ENCODE peak calls at places on chromosomes 4 and X, in six cellular contexts. One of them, this sample, is unnamed.

GRCh38 chrX:53316860-53317237 is 35.5 kb upstream of the IQSEC2 start:
- DNase-seq in NCI-H2107: no peak
- DNase-seq in activated CD4-positive, alpha-beta T cell treated with anti-CD3 and anti-CD28 coated beads for 1 hour: no peak
- DNase-seq in KBM-7: no peak
- DNase-seq in non-pigmented ciliary epithelial cell: no peak
- DNase-seq in A549: no peak
- DNase-seq in this sample: no peak

GRCh38 chrX:20507901-20508620 is 241.4 kb upstream of the RPS6KA3 start:
- DNase-seq in A549: no peak
- DNase-seq in NCI-H2107: no peak
- DNase-seq in KBM-7: no peak
- DNase-seq in non-pigmented ciliary epithelial cell: no peak
- DNase-seq in activated CD4-positive, alpha-beta T cell treated with anti-CD3 and anti-CD28 coated beads for 1 hour: no peak
- DNase-seq in this sample: no peak

GRCh38 chrX:7215842-7216241 is 67.9 kb upstream of the PUDP start:
- DNase-seq in NCI-H2107: no peak
- DNase-seq in non-pigmented ciliary epithelial cell: no peak
- DNase-seq in A549: no peak
- DNase-seq in activated CD4-positive, alpha-beta T cell treated with anti-CD3 and anti-CD28 coated beads for 1 hour: no peak
- DNase-seq in KBM-7: no peak
- DNase-seq in this sample: no peak

GRCh38 chrX:76796311-76796710 is 368.8 kb downstream of the MAGEE1 start:
- DNase-seq in NCI-H2107: no peak
- DNase-seq in activated CD4-positive, alpha-beta T cell treated with anti-CD3 and anti-CD28 coated beads for 1 hour: no peak
- DNase-seq in A549: no peak
- DNase-seq in non-pigmented ciliary epithelial cell: no peak
- DNase-seq in KBM-7: no peak
- DNase-seq in this sample: no peak

GRCh38 chr4:7880681-7881080 is 59.0 kb downstream of the AFAP1 start:
- DNase-seq in A549: no peak
- DNase-seq in KBM-7: no peak
- DNase-seq in non-pigmented ciliary epithelial cell: no peak
- DNase-seq in NCI-H2107: no peak
- DNase-seq in activated CD4-positive, alpha-beta T cell treated with anti-CD3 and anti-CD28 coated beads for 1 hour: no peak
- DNase-seq in this sample: no peak

GRCh38 chr4:105306158-105306781 is 159.6 kb downstream of the TET2 start:
- DNase-seq in KBM-7: no peak
- DNase-seq in A549: no peak
- DNase-seq in non-pigmented ciliary epithelial cell: no peak
- DNase-seq in activated CD4-positive, alpha-beta T cell treated with anti-CD3 and anti-CD28 coated beads for 1 hour: no peak
- DNase-seq in NCI-H2107: no peak
- DNase-seq in this sample: no peak

GRCh38 chr4:106369456-106370060 is 980 bp upstream of the GIMD1 start:
- DNase-seq in NCI-H2107: no peak
- DNase-seq in KBM-7: peak
- DNase-seq in A549: peak
- DNase-seq in activated CD4-positive, alpha-beta T cell treated with anti-CD3 and anti-CD28 coated beads for 1 hour: no peak
- DNase-seq in non-pigmented ciliary epithelial cell: peak
- DNase-seq in this sample: no peak

GRCh38 chr4:2814627-2815026 is 21.7 kb downstream of the SH3BP2 start:
- DNase-seq in A549: no peak
- DNase-seq in activated CD4-positive, alpha-beta T cell treated with anti-CD3 and anti-CD28 coated beads for 1 hour: no peak
- DNase-seq in NCI-H2107: no peak
- DNase-seq in non-pigmented ciliary epithelial cell: no peak
- DNase-seq in KBM-7: no peak
- DNase-seq in this sample: no peak

GRCh38 chrX:110846071-110846470 is 50.5 kb upstream of the CHRDL1 start:
- DNase-seq in KBM-7: no peak
- DNase-seq in activated CD4-positive, alpha-beta T cell treated with anti-CD3 and anti-CD28 coated beads for 1 hour: no peak
- DNase-seq in NCI-H2107: no peak
- DNase-seq in non-pigmented ciliary epithelial cell: no peak
- DNase-seq in A549: no peak
- DNase-seq in this sample: no peak

GRCh38 chr4:110550260-110550659 is 72.6 kb downstream of the PITX2 start:
- DNase-seq in KBM-7: no peak
- DNase-seq in NCI-H2107: no peak
- DNase-seq in non-pigmented ciliary epithelial cell: no peak
- DNase-seq in activated CD4-positive, alpha-beta T cell treated with anti-CD3 and anti-CD28 coated beads for 1 hour: no peak
- DNase-seq in A549: no peak
- DNase-seq in this sample: no peak

GRCh38 chr4:16893141-16893571 is 5.3 kb downstream of the LDB2 start:
- DNase-seq in KBM-7: no peak
- DNase-seq in non-pigmented ciliary epithelial cell: no peak
- DNase-seq in NCI-H2107: no peak
- DNase-seq in A549: no peak
- DNase-seq in activated CD4-positive, alpha-beta T cell treated with anti-CD3 and anti-CD28 coated beads for 1 hour: no peak
- DNase-seq in this sample: no peak

GRCh38 chr4:1728061-1728980 is 7.0 kb downstream of the TACC3 start:
- DNase-seq in activated CD4-positive, alpha-beta T cell treated with anti-CD3 and anti-CD28 coated beads for 1 hour: no peak
- DNase-seq in KBM-7: no peak
- DNase-seq in A549: no peak
- DNase-seq in NCI-H2107: no peak
- DNase-seq in non-pigmented ciliary epithelial cell: no peak
- DNase-seq in this sample: no peak

GRCh38 chr4:10159671-10160070 is 43.1 kb upstream of the WDR1 start:
- DNase-seq in non-pigmented ciliary epithelial cell: no peak
- DNase-seq in A549: no peak
- DNase-seq in activated CD4-positive, alpha-beta T cell treated with anti-CD3 and anti-CD28 coated beads for 1 hour: no peak
- DNase-seq in KBM-7: no peak
- DNase-seq in NCI-H2107: no peak
- DNase-seq in this sample: no peak

GRCh38 chr4:147843162-147843561 is 111.3 kb downstream of the ARHGAP10 start:
- DNase-seq in non-pigmented ciliary epithelial cell: no peak
- DNase-seq in activated CD4-positive, alpha-beta T cell treated with anti-CD3 and anti-CD28 coated beads for 1 hour: no peak
- DNase-seq in NCI-H2107: no peak
- DNase-seq in KBM-7: peak
- DNase-seq in A549: peak
- DNase-seq in this sample: no peak

GRCh38 chr4:45576275-45576674 is 547.6 kb downstream of the GABRG1 start:
- DNase-seq in activated CD4-positive, alpha-beta T cell treated with anti-CD3 and anti-CD28 coated beads for 1 hour: no peak
- DNase-seq in A549: no peak
- DNase-seq in non-pigmented ciliary epithelial cell: no peak
- DNase-seq in KBM-7: no peak
- DNase-seq in NCI-H2107: no peak
- DNase-seq in this sample: no peak

GRCh38 chrX:7330971-7331746 is 183.2 kb upstream of the PUDP start:
- DNase-seq in A549: no peak
- DNase-seq in KBM-7: no peak
- DNase-seq in activated CD4-positive, alpha-beta T cell treated with anti-CD3 and anti-CD28 coated beads for 1 hour: no peak
- DNase-seq in NCI-H2107: no peak
- DNase-seq in non-pigmented ciliary epithelial cell: no peak
- DNase-seq in this sample: no peak

GRCh38 chr4:108651068-108651794 is 832 bp downstream of the OSTC start:
- DNase-seq in A549: peak
- DNase-seq in KBM-7: peak
- DNase-seq in non-pigmented ciliary epithelial cell: peak
- DNase-seq in NCI-H2107: no peak
- DNase-seq in activated CD4-positive, alpha-beta T cell treated with anti-CD3 and anti-CD28 coated beads for 1 hour: no peak
- DNase-seq in this sample: no peak

GRCh38 chrX:16804923-16805464 is 18.7 kb downstream of the TXLNG start:
- DNase-seq in non-pigmented ciliary epithelial cell: no peak
- DNase-seq in A549: no peak
- DNase-seq in NCI-H2107: no peak
- DNase-seq in activated CD4-positive, alpha-beta T cell treated with anti-CD3 and anti-CD28 coated beads for 1 hour: no peak
- DNase-seq in KBM-7: no peak
- DNase-seq in this sample: no peak

This sample was measured in activated B cell treated with CpG ODN at 0.5 μM for 24 hours.